ENCODE peak calls at places on chromosomes 3 and 15, in seven cellular contexts. C, Z, S, R, H, I and Y are unnamed samples.

GRCh38 chr15:72680931-72681330 is 5.1 kb downstream of the HIGD2B start:
- DNase-seq in C (no peak), Z (no peak), S (no peak), R (no peak), H (no peak), I (no peak), Y (no peak)

GRCh38 chr3:181915556-181915955 is 203.8 kb downstream of the SOX2 start:
- DNase-seq in C (no peak), Z (no peak), S (peak; percentile 10), R (no peak), H (no peak), I (no peak), Y (no peak)

GRCh38 chr3:12255393-12255792 is 33.5 kb upstream of the PPARG start:
- DNase-seq in C (no peak), Z (no peak), S (no peak), R (no peak), H (no peak), I (no peak), Y (no peak)

GRCh38 chr15:41870689-41871081 is 23.2 kb downstream of the SPTBN5 start:
- DNase-seq in C (no peak), Z (peak; percentile 15), S (peak; percentile 79), R (no peak), H (no peak), I (peak; percentile 35), Y (peak; percentile 63)

GRCh38 chr3:184737641-184738518 is 26.0 kb upstream of the MAGEF1 start:
- DNase-seq in C (no peak), Z (no peak), S (peak; percentile 91), R (no peak), H (no peak), I (no peak), Y (peak; percentile 77)

GRCh38 chr15:85000937-85001336 is 19.3 kb downstream of the PDE8A start:
- DNase-seq in C (no peak), Z (no peak), S (no peak), R (no peak), H (no peak), I (no peak), Y (no peak)

GRCh38 chr3:36461588-36461987 is 81.3 kb downstream of the STAC start:
- DNase-seq in C (no peak), Z (no peak), S (no peak), R (no peak), H (no peak), I (no peak), Y (no peak)

GRCh38 chr3:123012652-123013051 is 14.9 kb downstream of the SEMA5B start:
- DNase-seq in C (no peak), Z (no peak), S (no peak), R (no peak), H (no peak), I (no peak), Y (no peak)

GRCh38 chr3:13338231-13338630 is 81.9 kb downstream of the NUP210 start:
- DNase-seq in C (no peak), Z (no peak), S (no peak), R (peak; percentile 36), H (no peak), I (no peak), Y (peak; percentile 3)

GRCh38 chr15:75732809-75733451 is 20.3 kb upstream of the CSPG4 start:
- DNase-seq in C (peak; percentile 70), Z (peak; percentile 26), S (peak; percentile 50), R (peak; percentile 49), H (peak; percentile 57), I (peak; percentile 74), Y (peak; percentile 64)

GRCh38 chr15:98671060-98672008 is 23.0 kb downstream of the IGF1R start:
- DNase-seq in C (no peak), Z (no peak), S (no peak), R (no peak), H (no peak), I (no peak), Y (peak; percentile 40)

GRCh38 chr15:69920232-69920631 is 177.5 kb downstream of the TLE3 start:
- DNase-seq in C (no peak), Z (no peak), S (no peak), R (no peak), H (peak; percentile 73), I (no peak), Y (no peak)

GRCh38 chr15:50257924-50258323 is 7.6 kb downstream of the HDC start:
- DNase-seq in C (no peak), Z (no peak), S (peak; percentile 31), R (no peak), H (no peak), I (no peak), Y (peak; percentile 85)

GRCh38 chr15:100097342-100097899 is 244.4 kb downstream of the ADAMTS17 start:
- DNase-seq in C (no peak), Z (no peak), S (no peak), R (no peak), H (no peak), I (no peak), Y (no peak)

GRCh38 chr3:114706591-114707224 is 412.9 kb downstream of the TIGIT start:
- DNase-seq in C (no peak), Z (no peak), S (peak; percentile 80), R (peak; percentile 5), H (no peak), I (peak; percentile 40), Y (peak; percentile 88)